ENCODE peak calls at places on chromosome 19, in four cellular contexts. N is heart left ventricle, H is GM12878, J is upper lobe of left lung. X is an unnamed sample.

GRCh38 chr19:49210108-49210900 is 52.7 kb downstream of the TRPM4 start:
- DNase-seq in H (no peak), J (no peak), N (no peak), X (no peak)

GRCh38 chr19:49637865-49638350 is 2.0 kb downstream of the RRAS start:
- DNase-seq in J (peak; percentile 90), N (peak; percentile 92), H (no peak), X (no peak)

GRCh38 chr19:49911381-49912145 is 14.9 kb upstream of the IL4I1 start:
- DNase-seq in H (peak; percentile 83), J (no peak), N (no peak), X (peak; percentile 66)

GRCh38 chr19:18603958-18604819 is 2.4 kb downstream of the CRLF1 start:
- DNase-seq in N (no peak), J (no peak), H (no peak), X (no peak)

GRCh38 chr19:18479964-18480723 is 41.7 kb downstream of the ELL start:
- DNase-seq in J (peak; percentile 85), N (no peak), H (no peak), X (no peak)

GRCh38 chr19:6765738-6766356 is 1.4 kb downstream of the SH2D3A start:
- DNase-seq in H (no peak), J (peak; percentile 97), N (no peak), X (no peak)

GRCh38 chr19:30884146-30884812 is 465.0 kb downstream of the TSHZ3 start:
- DNase-seq in H (no peak), J (no peak), N (no peak), X (no peak)

GRCh38 chr19:42065511-42065910 is 4.5 kb downstream of the GRIK5 start:
- DNase-seq in H (no peak), N (no peak), J (no peak), X (no peak)

GRCh38 chr19:18496167-18496979 is 25.5 kb downstream of the ELL start:
- DNase-seq in N (no peak), J (peak; percentile 86), H (no peak), X (peak; percentile 55)

GRCh38 chr19:41870401-41870873 is 6.6 kb upstream of the CD79A start:
- DNase-seq in H (no peak), N (no peak), J (no peak), X (no peak)

GRCh38 chr19:33054623-33055022 is 10.1 kb downstream of the RHPN2 start:
- DNase-seq in J (no peak), N (no peak), H (no peak), X (no peak)

GRCh38 chr19:57406516-57407123 is 4.3 kb upstream of the ZNF17 start:
- DNase-seq in J (peak; percentile 63), N (peak; percentile 46), H (peak; percentile 17), X (peak; percentile 64)

GRCh38 chr19:405138-405965 is 3.6 kb downstream of the C2CD4C start:
- DNase-seq in H (no peak), N (no peak), J (peak; percentile 10), X (no peak)

GRCh38 chr19:44635581-44636438 is 7.9 kb upstream of the PVR start:
- DNase-seq in N (no peak), H (no peak), J (no peak), X (no peak)

GRCh38 chr19:18972301-18972831 is 31.3 kb upstream of the HOMER3 start:
- DNase-seq in H (no peak), N (no peak), J (peak; percentile 38), X (no peak)

GRCh38 chr19:49746206-49746958 is 16.7 kb downstream of the TSKS start:
- DNase-seq in J (peak; percentile 45), H (no peak), N (peak; percentile 29), X (peak; percentile 39)

GRCh38 chr19:399370-399769 is 9.6 kb downstream of the C2CD4C start:
- DNase-seq in N (no peak), H (no peak), J (peak; percentile 12), X (no peak)

GRCh38 chr19:11291415-11291814 is 4.5 kb upstream of the TSPAN16 start:
- DNase-seq in J (no peak), N (no peak), H (no peak), X (no peak)

GRCh38 chr19:1492474-1493006 is 1.6 kb downstream of the REEP6 start:
- DNase-seq in H (no peak), N (no peak), J (no peak), X (no peak)

GRCh38 chr19:28066988-28067387 is 1146.0 kb downstream of the UQCRFS1 start:
- DNase-seq in H (no peak), J (no peak), N (no peak), X (no peak)

GRCh38 chr19:326851-327250 is 17.7 kb downstream of the MIER2 start:
- DNase-seq in N (no peak), H (no peak), J (no peak), X (no peak)

GRCh38 chr19:32339988-32340874 is 5.2 kb upstream of the ZNF507 start:
- DNase-seq in J (peak; percentile 64), N (peak; percentile 59), H (no peak), X (peak; percentile 33)

GRCh38 chr19:49422407-49423277 is 599 bp downstream of the PTH2 start:
- DNase-seq in N (no peak), H (no peak), J (no peak), X (no peak)

GRCh38 chr19:1068111-1069001 is 1.4 kb downstream of the ARHGAP45 start:
- DNase-seq in H (no peak), N (peak; percentile 56), J (peak; percentile 64), X (no peak)

GRCh38 chr19:11821474-11821873 is 7.4 kb downstream of the ZNF440 start:
- DNase-seq in N (no peak), H (no peak), J (no peak), X (no peak)

GRCh38 chr19:2478756-2479555 is 3.0 kb downstream of the GADD45B start:
- DNase-seq in N (peak; percentile 86), H (no peak), J (peak; percentile 86), X (no peak)

GRCh38 chr19:10007811-10008211 is 2.5 kb downstream of the COL5A3 start:
- DNase-seq in N (peak; percentile 73), J (no peak), H (no peak), X (no peak)

GRCh38 chr19:42295831-42296525 is 6.0 kb upstream of the PRR19 start:
- DNase-seq in J (peak; percentile 82), N (peak; percentile 76), H (peak; percentile 41), X (peak; percentile 87)

GRCh38 chr19:7851623-7852500 is 21.8 kb downstream of the EVI5L start:
- DNase-seq in J (no peak), H (no peak), N (no peak), X (no peak)

GRCh38 chr19:58439576-58440554 is at the start of gene ZNF132:
- DNase-seq in J (peak; percentile 99), H (peak; percentile 98), N (peak; percentile 98), X (peak; percentile 98)

GRCh38 chr19:5880604-5881078 is 10.3 kb upstream of the FUT5 start:
- DNase-seq in N (peak; percentile 77), J (peak; percentile 46), H (no peak), X (no peak)

GRCh38 chr19:53545271-53546065 is 7.5 kb downstream of the ZNF331 start:
- DNase-seq in H (no peak), J (peak; percentile 40), N (no peak), X (no peak)

GRCh38 chr19:47564081-47564480 is 8.9 kb downstream of the ZNF541 start:
- DNase-seq in N (no peak), J (no peak), H (no peak), X (no peak)

GRCh38 chr19:50669319-50670101 is 20.3 kb downstream of the C19orf81 start:
- DNase-seq in N (no peak), H (no peak), J (no peak), X (no peak)

GRCh38 chr19:11023016-11023415 is 62.2 kb downstream of the SMARCA4 start:
- DNase-seq in H (no peak), J (no peak), N (no peak), X (no peak)

GRCh38 chr19:40465781-40466218 is 255 bp upstream of the BLVRB start:
- DNase-seq in N (peak; percentile 99), J (peak; percentile 100), H (peak; percentile 96), X (peak; percentile 90)

GRCh38 chr19:40464059-40465024 is 1.2 kb downstream of the BLVRB start:
- DNase-seq in N (peak; percentile 78), H (no peak), J (peak; percentile 91), X (no peak)

GRCh38 chr19:40467007-40467565 is 285 bp downstream of the SPTBN4 start:
- DNase-seq in J (no peak), N (no peak), H (no peak), X (no peak)

GRCh38 chr19:40466219-40467006 is at the start of gene SPTBN4:
- DNase-seq in J (peak; percentile 25), N (peak; percentile 21), H (peak; percentile 40), X (no peak)

DNA sequence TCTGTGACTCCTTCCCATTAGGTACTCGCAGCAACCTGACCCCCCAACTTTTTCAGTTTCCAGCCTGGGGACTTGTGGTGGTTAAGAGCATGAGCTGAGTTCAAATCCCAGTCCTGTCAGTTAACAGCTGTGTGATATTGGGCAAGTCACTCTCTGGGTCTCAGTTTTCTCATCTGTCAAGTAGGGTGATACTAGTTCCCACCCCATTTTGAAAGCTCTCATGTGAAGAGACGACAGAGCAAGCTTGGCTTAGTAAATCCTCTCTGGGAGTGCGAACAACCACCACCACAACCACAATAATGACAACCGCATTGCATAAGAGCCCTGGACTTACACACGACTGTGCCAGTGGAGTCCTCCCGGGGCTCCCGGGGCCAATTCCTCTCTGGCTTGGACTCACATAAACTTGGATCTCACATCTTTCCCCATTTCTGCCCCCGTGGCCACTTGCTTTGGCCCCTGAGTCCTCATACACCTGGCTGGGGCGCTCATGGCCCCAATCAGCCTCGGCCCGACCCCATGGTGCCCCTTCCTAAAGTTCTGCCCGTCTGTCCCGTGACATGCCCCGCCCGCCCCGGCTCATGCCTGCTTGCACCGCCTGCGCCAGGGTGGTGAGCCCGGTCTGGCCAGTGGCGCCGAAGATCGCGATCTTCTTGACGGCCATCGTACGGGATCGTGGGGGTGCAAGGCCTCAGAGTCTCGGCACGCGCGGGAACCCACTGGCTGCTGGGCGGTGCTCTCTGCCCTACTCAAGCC is at the start of gene BLVRB:
- DNase-seq in J (peak; percentile 68), H (no peak), N (no peak), X (no peak)
- TF ChIP-seq POLR2A in J (peak; percentile 83), H (peak; percentile 87), N (peak; percentile 28), X (no peak)

GRCh38 chr19:34772697-34773554 is at the start of gene ZNF599:
- DNase-seq in N (peak; percentile 92), J (peak; percentile 88), H (peak; percentile 68), X (peak; percentile 80)
- TF ChIP-seq POLR2A in N (no peak), J (peak; percentile 50), H (peak; percentile 81), X (no peak)

DNA sequence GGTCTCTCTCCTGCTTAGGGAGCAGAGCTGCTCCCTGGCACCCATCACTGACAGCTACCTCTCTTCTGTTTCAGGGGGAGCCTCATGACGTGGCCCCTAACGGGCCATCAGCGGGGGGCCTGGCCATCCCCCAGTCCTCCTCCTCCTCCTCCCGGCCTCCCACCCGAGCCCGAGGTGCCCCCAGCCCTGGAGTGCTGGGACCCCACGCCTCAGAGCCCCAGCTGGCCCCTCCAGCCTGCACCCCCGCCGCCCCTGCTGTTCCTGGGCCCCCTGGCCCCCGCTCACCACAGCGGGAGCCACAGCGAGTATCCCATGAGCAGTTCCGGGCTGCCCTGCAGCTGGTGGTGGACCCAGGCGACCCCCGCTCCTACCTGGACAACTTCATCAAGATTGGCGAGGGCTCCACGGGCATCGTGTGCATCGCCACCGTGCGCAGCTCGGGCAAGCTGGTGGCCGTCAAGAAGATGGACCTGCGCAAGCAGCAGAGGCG is 23.2 kb upstream of the NCCRP1 start:
- DNase-seq in H (no peak), N (no peak), J (no peak), X (no peak)
- TF ChIP-seq POLR2A in H (no peak), N (no peak), J (no peak), X (no peak)

GRCh38 chr19:36418287-36419001 is at the start of gene ZFP82:
- DNase-seq in J (peak; percentile 74), H (peak; percentile 37), N (peak; percentile 87), X (peak; percentile 90)
- TF ChIP-seq POLR2A in J (peak; percentile 35), H (peak; percentile 85), N (no peak), X (peak; percentile 65)